ENCODE peak calls at places on chromosomes 11 and 22, in five cellular contexts. One of them, this sample, is unnamed.

GRCh38 chr11:2290351-2290841 is 11.3 kb downstream of the C11orf21 start:
- DNase-seq in HepG2: no peak
- DNase-seq in H1: peak
- DNase-seq in SK-N-SH: no peak
- DNase-seq in HCT116: no peak
- DNase-seq in this sample: no peak

GRCh38 chr22:29691636-29692326 is 28.0 kb upstream of the CABP7 start:
- DNase-seq in HepG2: no peak
- DNase-seq in H1: no peak
- DNase-seq in HCT116: no peak
- DNase-seq in SK-N-SH: no peak
- DNase-seq in this sample: peak

GRCh38 chr22:46078241-46079092 is 71.9 kb upstream of the PPARA start:
- DNase-seq in SK-N-SH: peak
- DNase-seq in HCT116: no peak
- DNase-seq in HepG2: no peak
- DNase-seq in H1: no peak
- DNase-seq in this sample: no peak

GRCh38 chr22:40748388-40748970 is 69.2 kb downstream of the MCHR1 start:
- DNase-seq in HepG2: no peak
- DNase-seq in HCT116: no peak
- DNase-seq in H1: no peak
- DNase-seq in SK-N-SH: no peak
- DNase-seq in this sample: no peak

GRCh38 chr22:46214149-46214548 is 35.9 kb downstream of the CDPF1 start:
- DNase-seq in HCT116: no peak
- DNase-seq in SK-N-SH: no peak
- DNase-seq in HepG2: no peak
- DNase-seq in H1: no peak
- DNase-seq in this sample: no peak

GRCh38 chr11:65625628-65626342 is 10.2 kb downstream of the PCNX3 start:
- DNase-seq in HCT116: no peak
- DNase-seq in HepG2: no peak
- DNase-seq in SK-N-SH: peak
- DNase-seq in H1: peak
- DNase-seq in this sample: peak

GRCh38 chr11:26187639-26188038 is 144.3 kb upstream of the ANO3 start:
- DNase-seq in HCT116: no peak
- DNase-seq in SK-N-SH: no peak
- DNase-seq in HepG2: peak
- DNase-seq in H1: no peak
- DNase-seq in this sample: peak

GRCh38 chr11:131688056-131688693 is 317.8 kb downstream of the NTM start:
- DNase-seq in SK-N-SH: peak
- DNase-seq in HCT116: no peak
- DNase-seq in HepG2: peak
- DNase-seq in H1: peak
- DNase-seq in this sample: peak

GRCh38 chr22:17964647-17965046 is 59.7 kb downstream of the MICAL3 start:
- DNase-seq in H1: no peak
- DNase-seq in SK-N-SH: no peak
- DNase-seq in HCT116: no peak
- DNase-seq in HepG2: no peak
- DNase-seq in this sample: no peak

GRCh38 chr22:22553735-22554134 is 5.3 kb downstream of the PRAME start:
- DNase-seq in HCT116: no peak
- DNase-seq in H1: no peak
- DNase-seq in HepG2: no peak
- DNase-seq in SK-N-SH: no peak
- DNase-seq in this sample: no peak

GRCh38 chr11:77269484-77270123 is 31.9 kb downstream of the GDPD4 start:
- DNase-seq in HCT116: no peak
- DNase-seq in SK-N-SH: no peak
- DNase-seq in HepG2: no peak
- DNase-seq in H1: no peak
- DNase-seq in this sample: no peak

GRCh38 chr11:110308071-110308470 is 11.7 kb upstream of the RDX start:
- DNase-seq in H1: no peak
- DNase-seq in HepG2: no peak
- DNase-seq in HCT116: no peak
- DNase-seq in SK-N-SH: no peak
- DNase-seq in this sample: no peak

GRCh38 chr11:108293229-108293628 is 70.4 kb downstream of the ATM start:
- DNase-seq in SK-N-SH: no peak
- DNase-seq in HepG2: no peak
- DNase-seq in H1: no peak
- DNase-seq in HCT116: no peak
- DNase-seq in this sample: no peak

GRCh38 chr11:6655020-6655789 is 404 bp downstream of the DCHS1 start:
- DNase-seq in H1: peak
- DNase-seq in HepG2: no peak
- DNase-seq in HCT116: no peak
- DNase-seq in SK-N-SH: peak
- DNase-seq in this sample: no peak

GRCh38 chr11:26599421-26599820 is 27.4 kb upstream of the MUC15 start:
- DNase-seq in HCT116: no peak
- DNase-seq in H1: no peak
- DNase-seq in HepG2: no peak
- DNase-seq in SK-N-SH: no peak
- DNase-seq in this sample: no peak

GRCh38 chr11:9861860-9862725 is 198.2 kb downstream of the SWAP70 start:
- DNase-seq in H1: peak
- DNase-seq in HepG2: peak
- DNase-seq in HCT116: peak
- DNase-seq in SK-N-SH: peak
- DNase-seq in this sample: peak

GRCh38 chr11:27857588-27857987 is 157.3 kb upstream of the BDNF start:
- DNase-seq in H1: no peak
- DNase-seq in HepG2: no peak
- DNase-seq in HCT116: no peak
- DNase-seq in SK-N-SH: no peak
- DNase-seq in this sample: no peak

GRCh38 chr22:48177591-48177990 is 1415.1 kb downstream of the TBC1D22A start:
- DNase-seq in HepG2: no peak
- DNase-seq in H1: no peak
- DNase-seq in HCT116: no peak
- DNase-seq in SK-N-SH: no peak
- DNase-seq in this sample: no peak

GRCh38 chr11:113874920-113875413 is 405 bp downstream of the USP28 start:
- DNase-seq in H1: no peak
- DNase-seq in SK-N-SH: peak
- DNase-seq in HepG2: no peak
- DNase-seq in HCT116: no peak
- DNase-seq in this sample: no peak

GRCh38 chr11:126561327-126561893 is 205.9 kb downstream of the ST3GAL4 start:
- DNase-seq in H1: peak
- DNase-seq in HepG2: peak
- DNase-seq in HCT116: no peak
- DNase-seq in SK-N-SH: no peak
- DNase-seq in this sample: peak

GRCh38 chr22:31081963-31082605 is 966 bp downstream of the SMTN start:
- DNase-seq in HCT116: no peak
- DNase-seq in H1: no peak
- DNase-seq in SK-N-SH: peak
- DNase-seq in HepG2: no peak
- DNase-seq in this sample: peak
- TF ChIP-seq JUND in HCT116: no peak
- TF ChIP-seq JUND in H1: no peak
- TF ChIP-seq JUND in SK-N-SH: no peak
- TF ChIP-seq JUND in HepG2: no peak
- TF ChIP-seq JUND in this sample: no peak

GRCh38 chr11:103586756-103587155 is 449.7 kb upstream of the DDI1 start:
- DNase-seq in SK-N-SH: no peak
- DNase-seq in H1: no peak
- DNase-seq in HCT116: no peak
- DNase-seq in HepG2: no peak
- DNase-seq in this sample: no peak
- TF ChIP-seq JUND in SK-N-SH: no peak
- TF ChIP-seq JUND in H1: no peak
- TF ChIP-seq JUND in HCT116: no peak
- TF ChIP-seq JUND in HepG2: no peak
- TF ChIP-seq JUND in this sample: no peak

GRCh38 chr11:19646921-19647320 is 65.7 kb upstream of the NAV2 start:
- DNase-seq in SK-N-SH: peak
- DNase-seq in HepG2: no peak
- DNase-seq in HCT116: no peak
- DNase-seq in H1: no peak
- DNase-seq in this sample: peak
- TF ChIP-seq JUND in SK-N-SH: peak
- TF ChIP-seq JUND in HepG2: no peak
- TF ChIP-seq JUND in HCT116: no peak
- TF ChIP-seq JUND in H1: no peak
- TF ChIP-seq JUND in this sample: no peak

DNA sequence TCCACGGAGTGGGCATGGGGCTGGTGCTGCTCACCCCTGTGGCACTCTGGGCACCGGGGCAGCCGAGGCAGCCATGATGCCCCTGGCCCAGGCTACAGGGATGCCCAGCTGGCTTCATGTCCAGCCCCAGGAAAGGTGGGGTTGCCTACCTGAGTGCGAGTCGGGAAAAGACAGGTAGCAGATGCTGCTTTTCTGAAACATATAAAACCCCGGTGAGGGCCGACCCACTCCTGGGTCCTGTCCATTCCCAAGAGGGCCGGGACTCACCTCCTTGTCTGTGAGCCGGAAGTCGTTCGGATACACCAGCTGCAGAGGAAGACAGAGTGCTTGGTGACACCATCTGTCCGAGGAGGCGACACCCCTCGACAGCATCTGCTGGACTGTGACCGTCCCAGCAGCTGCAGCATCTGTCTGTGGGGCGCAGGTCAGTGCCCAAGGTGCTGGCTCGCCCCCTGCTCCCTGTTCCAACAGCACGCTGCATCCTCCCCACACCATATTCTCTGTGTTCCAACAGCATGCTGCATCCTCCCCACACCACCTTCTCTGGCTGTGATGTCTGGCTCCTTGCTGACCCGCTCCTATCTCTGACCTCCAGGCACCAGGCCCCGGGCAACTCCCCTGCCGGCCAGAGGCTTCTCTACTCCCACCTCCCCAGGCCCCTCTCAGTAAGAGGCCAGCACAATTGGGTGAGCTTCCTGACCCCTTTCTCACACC is 8.0 kb downstream of the DENND6B start:
- DNase-seq in HCT116: no peak
- DNase-seq in H1: no peak
- DNase-seq in HepG2: no peak
- DNase-seq in SK-N-SH: peak
- DNase-seq in this sample: no peak
- TF ChIP-seq JUND in HCT116: no peak
- TF ChIP-seq JUND in H1: no peak
- TF ChIP-seq JUND in HepG2: no peak
- TF ChIP-seq JUND in SK-N-SH: no peak
- TF ChIP-seq JUND in this sample: no peak

DNA sequence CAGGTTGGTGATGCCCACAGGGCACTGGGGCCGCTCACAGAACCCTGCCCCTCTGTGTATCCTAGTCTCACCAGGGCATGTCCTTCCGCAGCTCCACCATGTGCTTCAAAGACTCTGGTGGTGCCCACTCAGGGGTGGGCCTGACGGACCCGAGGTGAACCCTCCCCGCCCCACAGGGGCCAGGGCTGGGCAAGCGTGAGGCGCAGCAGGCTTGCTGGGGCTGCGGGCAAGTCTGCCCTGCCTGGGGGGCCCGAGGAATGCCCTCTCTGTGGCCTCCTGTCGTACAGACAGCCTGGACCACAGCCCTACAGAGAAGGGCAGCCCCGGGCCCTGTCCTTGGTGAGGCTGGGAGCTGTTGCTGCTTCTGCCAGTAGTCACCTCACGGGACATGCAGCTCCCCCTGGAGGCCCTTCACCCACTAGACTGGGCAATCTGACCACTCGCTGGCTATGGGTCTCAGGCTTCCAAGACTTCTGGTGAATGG is 40.2 kb downstream of the TBX1 start:
- DNase-seq in H1: no peak
- DNase-seq in SK-N-SH: peak
- DNase-seq in HepG2: peak
- DNase-seq in HCT116: no peak
- DNase-seq in this sample: no peak
- TF ChIP-seq JUND in H1: no peak
- TF ChIP-seq JUND in SK-N-SH: no peak
- TF ChIP-seq JUND in HepG2: no peak
- TF ChIP-seq JUND in HCT116: no peak
- TF ChIP-seq JUND in this sample: no peak

DNA sequence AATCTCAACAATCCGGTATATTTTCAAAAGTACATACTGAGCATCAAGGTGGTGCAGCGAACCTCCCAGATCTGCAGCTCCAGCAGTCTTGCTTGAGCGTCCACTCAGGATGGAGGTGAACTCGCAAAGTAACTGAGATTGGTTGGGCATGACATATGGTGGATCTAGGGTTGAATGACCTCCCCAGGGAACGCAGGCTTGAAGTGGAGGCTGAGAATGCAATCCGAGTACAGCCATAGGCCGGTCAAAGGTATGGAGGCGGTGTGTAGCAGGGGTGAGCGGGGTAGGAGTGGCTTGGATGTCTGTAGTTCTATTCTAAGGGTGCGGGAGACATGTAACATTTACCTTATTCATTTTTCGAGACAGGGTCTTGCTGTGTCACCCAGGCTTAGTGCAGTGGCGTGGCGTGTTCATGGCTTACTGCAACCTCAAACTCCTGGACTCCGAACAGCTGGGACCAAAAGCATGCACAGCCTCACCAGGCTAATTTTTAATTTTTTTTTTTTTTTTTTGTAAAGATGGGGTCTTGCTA is 631 bp upstream of the C22orf39 start:
- DNase-seq in H1: no peak
- DNase-seq in HCT116: no peak
- DNase-seq in SK-N-SH: peak
- DNase-seq in HepG2: peak
- DNase-seq in this sample: peak
- TF ChIP-seq JUND in H1: no peak
- TF ChIP-seq JUND in HCT116: no peak
- TF ChIP-seq JUND in SK-N-SH: no peak
- TF ChIP-seq JUND in HepG2: no peak
- TF ChIP-seq JUND in this sample: no peak

This sample was measured in T47D.